ENCODE peak calls at places on chromosome 20, in five cellular contexts. I is nephron progenitor cell, Z is GM20000, C is GM13977, J is spleen. H is an unnamed sample.

GRCh38 chr20:9144643-9145042 is 75.8 kb downstream of the PLCB4 start:
- DNase-seq in I (no peak), Z (no peak), C (no peak), J (no peak), H (no peak)

GRCh38 chr20:31837896-31838397 is 7.5 kb downstream of the FOXS1 start:
- DNase-seq in I (no peak), Z (no peak), C (no peak), J (peak), H (no peak)

GRCh38 chr20:18504479-18505060 is 3.2 kb upstream of the SEC23B start:
- DNase-seq in I (no peak), Z (no peak), C (no peak), J (peak), H (no peak)

GRCh38 chr20:37042986-37043972 is 52.5 kb downstream of the RBL1 start:
- DNase-seq in I (no peak), Z (no peak), C (peak), J (no peak), H (peak)

GRCh38 chr20:58618694-58619540 is 32.2 kb upstream of the STX16 start:
- DNase-seq in I (no peak), Z (no peak), C (no peak), J (peak), H (no peak)

GRCh38 chr20:1816384-1817381 is 78.5 kb upstream of the SIRPA start:
- DNase-seq in I (no peak), Z (no peak), C (no peak), J (no peak), H (no peak)

GRCh38 chr20:48275737-48276342 is 490.6 kb upstream of the SULF2 start:
- DNase-seq in I (no peak), Z (no peak), C (no peak), J (no peak), H (no peak)

GRCh38 chr20:2755451-2756055 is 44.9 kb downstream of the CPXM1 start:
- DNase-seq in I (no peak), Z (no peak), C (no peak), J (peak), H (no peak)

GRCh38 chr20:1648101-1648500 is 9.5 kb downstream of the SIRPG start:
- DNase-seq in I (no peak), Z (no peak), C (no peak), J (no peak), H (no peak)

GRCh38 chr20:17545127-17545526 is 13.9 kb upstream of the BFSP1 start:
- DNase-seq in I (no peak), Z (no peak), C (no peak), J (no peak), H (no peak)

GRCh38 chr20:23085415-23086055 is 589 bp downstream of the CD93 start:
- DNase-seq in I (no peak), Z (no peak), C (no peak), J (peak), H (no peak)

GRCh38 chr20:33290852-33291251 is 7.8 kb downstream of the BPIFB1 start:
- DNase-seq in I (no peak), Z (no peak), C (no peak), J (no peak), H (no peak)

GRCh38 chr20:62088258-62089127 is 22.8 kb upstream of the TAF4 start:
- DNase-seq in I (no peak), Z (no peak), C (no peak), J (peak), H (no peak)

GRCh38 chr20:21767739-21768223 is 62.3 kb downstream of the PAX1 start:
- DNase-seq in I (peak), Z (no peak), C (no peak), J (no peak), H (peak)

GRCh38 chr20:32965581-32966373 is 38.5 kb downstream of the SUN5 start:
- DNase-seq in I (no peak), Z (no peak), C (peak), J (peak), H (no peak)

GRCh38 chr20:63280929-63281545 is 8.4 kb downstream of the ARFGAP1 start:
- DNase-seq in I (no peak), Z (no peak), C (no peak), J (no peak), H (no peak)

GRCh38 chr20:32158943-32159660 is 48.4 kb downstream of the PLAGL2 start:
- DNase-seq in I (no peak), Z (no peak), C (no peak), J (peak), H (no peak)

GRCh38 chr20:51287628-51288413 is 254.7 kb downstream of the NFATC2 start:
- DNase-seq in I (no peak), Z (no peak), C (no peak), J (no peak), H (no peak)

GRCh38 chr20:22402550-22402949 is 181.8 kb downstream of the FOXA2 start:
- DNase-seq in I (no peak), Z (no peak), C (no peak), J (no peak), H (no peak)

GRCh38 chr20:12321746-12322145 is 404.1 kb downstream of the BTBD3 start:
- DNase-seq in I (no peak), Z (no peak), C (no peak), J (no peak), H (no peak)
- TF ChIP-seq CTCF in I (no peak), Z (no peak), C (no peak), J (no peak), H (no peak)

GRCh38 chr20:53914091-53914860 is 156.1 kb downstream of the BCAS1 start:
- DNase-seq in I (no peak), Z (no peak), C (no peak), J (no peak), H (no peak)

GRCh38 chr20:53915459-53916172 is 154.8 kb downstream of the BCAS1 start:
- DNase-seq in I (peak), Z (peak), C (peak), J (peak), H (peak)

GRCh38 chr20:53916173-53916512 is 154.3 kb downstream of the BCAS1 start:
- DNase-seq in I (no peak), Z (no peak), C (no peak), J (no peak), H (no peak)

GRCh38 chr20:53917145-53918009 is 153.0 kb downstream of the BCAS1 start:
- DNase-seq in I (no peak), Z (peak), C (peak), J (peak), H (no peak)

GRCh38 chr20:53914861-53915458 is 155.4 kb downstream of the BCAS1 start:
- DNase-seq in I (no peak), Z (no peak), C (no peak), J (no peak), H (no peak)
- TF ChIP-seq CTCF in I (no peak), Z (no peak), C (no peak), J (no peak), H (no peak)

DNA sequence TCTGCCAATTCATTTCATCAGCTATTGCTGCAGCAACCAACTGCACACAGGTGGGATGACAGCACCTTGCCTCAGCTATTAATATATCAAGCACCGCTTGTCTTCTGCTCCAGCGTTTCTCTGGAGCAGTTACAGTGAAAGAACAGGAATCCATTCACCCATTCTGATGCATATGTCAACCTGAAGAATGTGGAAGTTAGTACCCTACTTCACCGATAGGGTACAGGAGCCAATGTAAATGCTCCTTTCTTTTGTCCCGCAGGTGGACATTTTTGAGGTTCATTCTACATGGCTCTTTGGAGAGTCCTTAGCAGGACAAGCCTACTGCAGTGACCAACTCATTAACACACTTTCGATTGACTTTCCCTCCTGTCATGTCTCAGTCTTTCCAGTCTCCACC is 139.9 kb upstream of the PRND start:
- DNase-seq in I (no peak), Z (no peak), C (no peak), J (no peak), H (no peak)
- TF ChIP-seq CTCF in I (peak), Z (no peak), C (no peak), J (no peak), H (no peak)

GRCh38 chr20:40254023-40254772 is 434.8 kb downstream of the MAFB start:
- DNase-seq in I (no peak), Z (no peak), C (no peak), J (no peak), H (no peak)

GRCh38 chr20:40258931-40259330 is 430.1 kb downstream of the MAFB start:
- DNase-seq in I (no peak), Z (no peak), C (no peak), J (no peak), H (no peak)

GRCh38 chr20:40251284-40251932 is 437.6 kb downstream of the MAFB start:
- DNase-seq in I (peak), Z (peak), C (peak), J (no peak), H (no peak)

GRCh38 chr20:40257763-40258162 is 431.3 kb downstream of the MAFB start:
- DNase-seq in I (no peak), Z (no peak), C (no peak), J (no peak), H (no peak)

GRCh38 chr20:40255368-40255767 is 433.7 kb downstream of the MAFB start:
- DNase-seq in I (no peak), Z (no peak), C (no peak), J (no peak), H (no peak)
- TF ChIP-seq CTCF in I (no peak), Z (no peak), C (no peak), J (no peak), H (no peak)

DNA sequence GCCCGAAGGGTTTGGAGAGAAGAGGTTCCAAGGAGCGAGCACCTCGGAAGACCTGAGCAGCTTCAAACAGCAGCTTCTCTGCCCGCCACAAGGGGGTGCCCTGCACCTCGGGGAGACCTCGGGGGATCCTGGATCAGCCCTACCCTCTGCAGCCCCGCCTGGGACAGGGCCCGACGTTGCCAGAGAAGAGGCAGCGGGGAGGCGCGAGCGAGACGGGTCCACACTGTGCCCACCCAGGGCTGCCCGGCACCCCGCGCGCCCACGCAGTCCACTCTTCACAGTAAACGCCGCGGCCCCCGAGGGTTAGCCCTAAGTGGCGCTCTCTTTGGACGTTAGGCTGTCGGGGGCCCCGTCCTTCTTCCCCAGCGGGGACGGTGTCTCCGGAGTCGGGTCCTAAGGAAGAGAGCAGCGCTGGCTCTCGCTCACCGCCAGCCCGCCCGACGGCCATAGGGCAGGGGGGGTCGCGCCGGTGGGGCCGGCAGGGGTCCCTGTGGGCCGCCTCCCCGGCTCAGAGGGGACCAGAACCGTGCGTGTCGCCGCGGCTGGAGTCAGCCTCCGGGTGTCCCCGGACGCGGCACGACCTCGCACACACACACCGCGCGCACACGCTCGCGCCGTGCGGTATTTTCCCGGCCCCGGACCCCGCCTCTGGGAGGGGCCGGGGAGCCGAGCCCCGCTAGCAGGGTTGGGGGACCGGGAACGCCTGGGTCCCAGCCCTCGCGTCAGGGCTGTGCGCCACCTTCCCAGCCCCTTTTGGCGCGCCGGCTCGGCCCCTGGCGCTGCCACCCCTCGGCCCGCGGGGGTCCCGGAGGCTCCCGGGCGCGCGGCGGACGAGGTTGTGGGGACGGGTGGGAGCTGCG is 929 bp downstream of the CDH22 start:
- DNase-seq in I (peak), Z (peak), C (peak), J (peak), H (peak)
- TF ChIP-seq CTCF in I (peak), Z (peak), C (peak), J (peak), H (peak)

DNA sequence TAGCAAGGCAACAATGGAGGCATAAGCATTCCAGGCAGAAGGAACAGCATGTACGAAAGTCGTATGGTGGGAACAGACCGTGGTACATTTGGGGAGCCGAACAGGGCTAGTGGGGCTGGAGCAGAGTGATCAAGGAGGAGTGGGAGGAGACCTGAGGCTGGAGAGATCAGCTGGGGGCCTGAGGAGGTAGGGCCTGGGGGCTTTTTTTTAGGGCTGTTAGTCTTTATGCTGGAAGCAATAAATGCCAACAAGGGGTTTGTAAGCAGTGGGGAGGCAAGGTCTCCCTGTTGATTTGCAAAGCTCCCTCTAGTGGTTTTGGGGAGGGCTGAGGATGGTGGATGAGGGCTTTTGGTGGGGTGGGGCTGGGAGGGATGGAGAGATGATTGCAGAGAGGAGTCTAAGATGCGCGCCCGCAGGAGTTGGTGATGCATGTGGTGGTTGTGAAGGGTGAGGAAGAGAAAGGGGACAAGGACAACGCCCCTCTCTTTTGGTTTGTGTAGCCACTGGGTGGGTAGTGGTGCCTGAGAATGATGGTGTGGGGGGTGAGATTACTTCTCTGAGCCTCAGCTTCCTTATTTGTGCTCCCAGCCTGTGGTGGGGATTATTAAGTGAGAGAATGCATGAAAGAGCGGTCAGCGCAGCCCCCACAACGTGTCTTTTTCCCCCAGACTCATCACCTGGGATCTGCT is 74.1 kb upstream of the TOX2 start:
- DNase-seq in I (no peak), Z (peak), C (peak), J (no peak), H (peak)
- TF ChIP-seq CTCF in I (no peak), Z (peak), C (peak), J (no peak), H (peak)

GRCh38 chr20:41609476-41609875 is 8.7 kb downstream of the CHD6 start:
- DNase-seq in I (no peak), Z (peak), C (peak), J (no peak), H (no peak)
- TF ChIP-seq CTCF in I (no peak), Z (no peak), C (no peak), J (no peak), H (no peak)

GRCh38 chr20:12394786-12395185 is 477.1 kb downstream of the BTBD3 start:
- DNase-seq in I (no peak), Z (no peak), C (no peak), J (no peak), H (no peak)
- TF ChIP-seq CTCF in I (no peak), Z (no peak), C (no peak), J (no peak), H (no peak)

H was measured in GM06990.